ENCODE peak calls at places on chromosomes 2 and 18, in nine cellular contexts. A is NCI-H2081; K is right cardiac atrium; S is memory B cell; J is nephron progenitor cell; P is brain microvascular endothelial cell; H is Jurkat, Clone E6-1; N is LoVo; C is NCI-H187 treated with DMSO at 0.1 percent for 48 hours. T is an unnamed sample.

GRCh38 chr2:74867841-74868658 is 34.1 kb downstream of the HK2 start:
- DNase-seq in S (no peak), H (peak), C (no peak), J (no peak), N (peak), K (no peak), P (peak), A (no peak), T (peak)

GRCh38 chr2:101040761-101041160 is 38.7 kb downstream of the RPL31 start:
- DNase-seq in K (no peak), N (no peak), C (no peak), H (no peak), S (no peak), J (no peak), P (no peak), A (no peak), T (no peak)

GRCh38 chr2:190537765-190538164 is 3.2 kb upstream of the NEMP2 start:
- DNase-seq in C (no peak), S (no peak), A (no peak), N (no peak), H (no peak), K (no peak), J (no peak), P (peak), T (no peak)

GRCh38 chr2:313991-314390 is 26.1 kb upstream of the ALKAL2 start:
- DNase-seq in N (no peak), K (no peak), P (no peak), S (no peak), J (no peak), H (no peak), A (no peak), C (no peak), T (no peak)

GRCh38 chr18:31232779-31233424 is 70.2 kb upstream of the DSC1 start:
- DNase-seq in P (no peak), A (no peak), H (no peak), S (no peak), J (no peak), N (no peak), K (no peak), C (no peak), T (no peak)

GRCh38 chr18:11027862-11028261 is 121.5 kb downstream of the PIEZO2 start:
- DNase-seq in K (no peak), C (no peak), N (no peak), J (no peak), S (no peak), P (no peak), A (no peak), H (no peak), T (no peak)

GRCh38 chr2:100640329-100641114 is 77.7 kb downstream of the PDCL3 start:
- DNase-seq in K (no peak), H (no peak), A (no peak), S (no peak), P (no peak), N (no peak), C (no peak), J (no peak), T (peak)

GRCh38 chr2:75833386-75833785 is 122.7 kb upstream of the GCFC2 start:
- DNase-seq in N (no peak), A (no peak), H (no peak), S (no peak), P (no peak), J (no peak), C (no peak), K (no peak), T (no peak)

GRCh38 chr18:75393721-75394120 is 33.8 kb downstream of the SMIM21 start:
- DNase-seq in J (no peak), A (no peak), C (no peak), K (no peak), H (no peak), S (no peak), P (no peak), N (no peak), T (no peak)

GRCh38 chr2:206105038-206105437 is 19.1 kb upstream of the INO80D start:
- DNase-seq in N (no peak), H (no peak), P (no peak), J (no peak), C (no peak), S (no peak), K (no peak), A (no peak), T (no peak)

GRCh38 chr2:1997976-1998375 is 253.7 kb upstream of the PXDN start:
- DNase-seq in C (no peak), J (no peak), N (no peak), S (no peak), H (no peak), P (no peak), A (no peak), K (no peak), T (no peak)

GRCh38 chr2:44242929-44243328 is 32.4 kb upstream of the SLC3A1 start:
- DNase-seq in N (no peak), H (no peak), K (no peak), J (no peak), S (no peak), P (no peak), C (no peak), A (no peak), T (no peak)

GRCh38 chr2:144519934-144520717 is at the start of gene ZEB2:
- DNase-seq in K (peak), S (peak), A (peak), N (no peak), P (peak), J (peak), C (no peak), H (no peak), T (peak)

GRCh38 chr2:37224063-37224462 is 7.3 kb downstream of the CEBPZ start:
- DNase-seq in S (no peak), H (no peak), K (no peak), A (no peak), N (no peak), J (no peak), C (no peak), P (no peak), T (no peak)

GRCh38 chr2:133865141-133865540 is 296.9 kb upstream of the NCKAP5 start:
- DNase-seq in K (no peak), C (no peak), P (no peak), A (no peak), H (no peak), N (no peak), S (no peak), J (no peak), T (no peak)

GRCh38 chr2:166413255-166413654 is 37.5 kb upstream of the SCN9A start:
- DNase-seq in K (no peak), S (no peak), N (no peak), J (no peak), A (no peak), P (no peak), C (no peak), H (no peak), T (no peak)

GRCh38 chr2:235669983-235670962 is 176.4 kb downstream of the AGAP1 start:
- DNase-seq in J (peak), A (peak), H (no peak), C (no peak), S (no peak), K (peak), P (peak), N (no peak), T (peak)

GRCh38 chr2:171673928-171674327 is 13.3 kb upstream of the DYNC1I2 start:
- DNase-seq in S (no peak), K (no peak), P (no peak), H (no peak), J (no peak), A (no peak), C (no peak), N (no peak), T (no peak)

GRCh38 chr2:149650006-149650405 is 62.4 kb upstream of the MMADHC start:
- DNase-seq in S (no peak), K (no peak), J (no peak), H (no peak), P (peak), C (no peak), A (no peak), N (no peak), T (no peak)

GRCh38 chr18:23388357-23388756 is 64.7 kb upstream of the RIOK3 start:
- DNase-seq in K (no peak), H (no peak), C (no peak), S (no peak), J (no peak), P (no peak), A (no peak), N (no peak), T (no peak)

GRCh38 chr2:102317715-102318114 is 6.4 kb downstream of the IL1RL1 start:
- DNase-seq in S (no peak), J (no peak), H (no peak), N (no peak), C (no peak), P (no peak), K (no peak), A (no peak), T (no peak)